ENCODE peak calls at places on chromosomes 12 and 14, in six cellular contexts. C is choroid plexus epithelial cell, O is Peyer's patch, J is NCI-H510A treated with DMSO at 0.1 percent for 48 hours, A is RWPE1, U is frontal cortex. X is an unnamed sample.

GRCh38 chr12:10873374-10873773 is 10.7 kb downstream of the PRH1 start:
- DNase-seq in C (peak), O (no peak), J (no peak), A (no peak), U (no peak), X (no peak)

GRCh38 chr12:131671871-131672270 is 39.0 kb upstream of the SFSWAP start:
- DNase-seq in C (no peak), O (no peak), J (no peak), A (no peak), U (no peak), X (no peak)

GRCh38 chr14:98925362-98926040 is 346.5 kb downstream of the BCL11B start:
- DNase-seq in C (no peak), O (no peak), J (no peak), A (no peak), U (no peak), X (no peak)

GRCh38 chr12:26760657-26761293 is 72.2 kb downstream of the ITPR2 start:
- DNase-seq in C (no peak), O (no peak), J (no peak), A (no peak), U (no peak), X (no peak)

GRCh38 chr14:27040552-27040951 is 442.7 kb upstream of the NOVA1 start:
- DNase-seq in C (peak), O (no peak), J (no peak), A (no peak), U (no peak), X (no peak)

GRCh38 chr12:107631715-107632114 is 53.9 kb upstream of the PWP1 start:
- DNase-seq in C (no peak), O (no peak), J (no peak), A (no peak), U (no peak), X (no peak)

GRCh38 chr14:68404652-68405183 is 388.1 kb downstream of the ZFP36L1 start:
- DNase-seq in C (no peak), O (no peak), J (no peak), A (no peak), U (no peak), X (no peak)

GRCh38 chr12:125211464-125211863 is 146.2 kb downstream of the AACS start:
- DNase-seq in C (no peak), O (no peak), J (no peak), A (no peak), U (no peak), X (no peak)

GRCh38 chr12:78928200-78929074 is 63.9 kb downstream of the SYT1 start:
- DNase-seq in C (peak), O (no peak), J (no peak), A (peak), U (no peak), X (peak)

GRCh38 chr14:103045387-103045869 is 11.9 kb downstream of the CDC42BPB start:
- DNase-seq in C (peak), O (no peak), J (no peak), A (no peak), U (no peak), X (no peak)

GRCh38 chr12:127389923-127390322 is 877.0 kb upstream of the TMEM132C start:
- DNase-seq in C (peak), O (no peak), J (no peak), A (peak), U (no peak), X (peak)

GRCh38 chr12:108989381-108989780 is 31.5 kb downstream of the SVOP start:
- DNase-seq in C (no peak), O (no peak), J (no peak), A (no peak), U (no peak), X (no peak)

GRCh38 chr12:108133482-108133881 is 4.4 kb downstream of the WSCD2 start:
- DNase-seq in C (no peak), O (no peak), J (no peak), A (no peak), U (no peak), X (no peak)

GRCh38 chr14:96060161-96060933 is 21.2 kb downstream of the C14orf132 start:
- DNase-seq in C (no peak), O (no peak), J (no peak), A (no peak), U (no peak), X (no peak)

GRCh38 chr12:58302487-58303011 is 361.2 kb downstream of the ATP23 start:
- DNase-seq in C (no peak), O (no peak), J (peak), A (no peak), U (no peak), X (no peak)

GRCh38 chr14:63964063-63964462 is 111.3 kb downstream of the SYNE2 start:
- DNase-seq in C (no peak), O (no peak), J (peak), A (no peak), U (no peak), X (no peak)

GRCh38 chr12:22733756-22734155 is 108.8 kb downstream of the ETNK1 start:
- DNase-seq in C (no peak), O (no peak), J (no peak), A (no peak), U (no peak), X (no peak)

GRCh38 chr12:33450480-33450879 is 10.9 kb upstream of the SYT10 start:
- DNase-seq in C (no peak), O (no peak), J (no peak), A (no peak), U (no peak), X (no peak)

GRCh38 chr12:19778111-19778688 is 338.9 kb downstream of the AEBP2 start:
- DNase-seq in C (peak), O (no peak), J (no peak), A (no peak), U (no peak), X (no peak)

GRCh38 chr12:128449146-128449894 is 182.3 kb downstream of the TMEM132C start:
- DNase-seq in C (no peak), O (no peak), J (peak), A (no peak), U (no peak), X (no peak)

GRCh38 chr14:88746042-88746441 is 46.7 kb downstream of the EML5 start:
- DNase-seq in C (no peak), O (no peak), J (no peak), A (no peak), U (no peak), X (no peak)

GRCh38 chr14:72616294-72616693 is 277.6 kb downstream of the DPF3 start:
- DNase-seq in C (peak), O (no peak), J (no peak), A (no peak), U (no peak), X (no peak)

GRCh38 chr12:116186482-116187157 is 90.9 kb downstream of the MED13L start:
- DNase-seq in C (peak), O (no peak), J (peak), A (no peak), U (no peak), X (no peak)

GRCh38 chr14:80946187-80946586 is 4.6 kb upstream of the CEP128 start:
- DNase-seq in C (no peak), O (no peak), J (no peak), A (no peak), U (no peak), X (no peak)

GRCh38 chr12:124410354-124411175 is 115.7 kb downstream of the RFLNA start:
- DNase-seq in C (no peak), O (no peak), J (no peak), A (no peak), U (no peak), X (no peak)

GRCh38 chr12:23954332-23954731 is 4.9 kb upstream of the SOX5 start:
- DNase-seq in C (peak), O (no peak), J (no peak), A (no peak), U (no peak), X (no peak)

GRCh38 chr12:31479516-31480210 is 111.3 kb downstream of the DENND5B start:
- DNase-seq in C (no peak), O (no peak), J (no peak), A (no peak), U (no peak), X (no peak)

GRCh38 chr14:63611078-63611477 is 30.6 kb downstream of the WDR89 start:
- DNase-seq in C (no peak), O (no peak), J (no peak), A (no peak), U (no peak), X (no peak)

GRCh38 chr14:93115920-93116675 is at the start of gene ITPK1:
- DNase-seq in C (peak), O (peak), J (peak), A (peak), U (peak), X (peak)

GRCh38 chr12:80979821-80980220 is 42.1 kb upstream of the LIN7A start:
- DNase-seq in C (no peak), O (no peak), J (peak), A (no peak), U (no peak), X (peak)

GRCh38 chr12:22459872-22460490 is 84.4 kb downstream of the C2CD5 start:
- DNase-seq in C (peak), O (no peak), J (peak), A (peak), U (no peak), X (peak)

GRCh38 chr12:104475269-104475668 is 18.5 kb downstream of the CHST11 start:
- DNase-seq in C (no peak), O (no peak), J (no peak), A (no peak), U (no peak), X (no peak)

GRCh38 chr12:27236498-27236897 is 7.6 kb upstream of the STK38L start:
- DNase-seq in C (no peak), O (no peak), J (no peak), A (no peak), U (no peak), X (peak)

GRCh38 chr14:34241185-34241711 is 220.8 kb downstream of the SPTSSA start:
- DNase-seq in C (no peak), O (no peak), J (no peak), A (no peak), U (no peak), X (no peak)

GRCh38 chr12:81888341-81888740 is 129.2 kb upstream of the PPFIA2 start:
- DNase-seq in C (peak), O (no peak), J (no peak), A (no peak), U (no peak), X (peak)

GRCh38 chr12:27595231-27595642 is 71.2 kb downstream of the PPFIBP1 start:
- DNase-seq in C (peak), O (no peak), J (no peak), A (no peak), U (no peak), X (no peak)

GRCh38 chr12:131220007-131220685 is 266.4 kb downstream of the ADGRD1 start:
- DNase-seq in C (no peak), O (no peak), J (no peak), A (no peak), U (no peak), X (no peak)